ENCODE peak calls at places on chromosomes 1 and 21, in five cellular contexts. U, V, N, E and R are unnamed samples.

GRCh38 chr21:44990921-44991320 is 51.1 kb downstream of the SLX9 start:
- DNase-seq in U (no peak), N (no peak), V (no peak), E (no peak), R (no peak)

GRCh38 chr1:119075614-119076013 is 64.8 kb downstream of the WARS2 start:
- DNase-seq in V (peak), N (no peak), U (no peak), E (no peak), R (peak)

GRCh38 chr1:203072002-203072607 is 13.7 kb downstream of the MYOG start:
- DNase-seq in U (no peak), N (no peak), E (no peak), V (no peak), R (no peak)

GRCh38 chr21:8993284-8993942 is 1528.0 kb upstream of the TPTE start:
- DNase-seq in N (peak), U (no peak), E (no peak), V (no peak), R (no peak)

GRCh38 chr1:31422505-31423319 is 9.7 kb downstream of the SERINC2 start:
- DNase-seq in N (peak), E (peak), V (peak), U (peak), R (peak)

GRCh38 chr1:203307690-203308126 is 2.4 kb downstream of the BTG2 start:
- DNase-seq in V (no peak), N (no peak), E (no peak), U (no peak), R (no peak)

GRCh38 chr1:208068441-208068840 is 157.5 kb upstream of the CD34 start:
- DNase-seq in E (no peak), V (no peak), U (no peak), N (no peak), R (no peak)

GRCh38 chr1:63966016-63966415 is 192.2 kb downstream of the ROR1 start:
- DNase-seq in U (no peak), E (no peak), V (no peak), N (no peak), R (no peak)

GRCh38 chr1:61190476-61191067 is 108.2 kb downstream of the NFIA start:
- DNase-seq in E (no peak), U (no peak), V (no peak), N (peak), R (no peak)

GRCh38 chr1:39003787-39004186 is 12.7 kb downstream of the AKIRIN1 start:
- DNase-seq in V (peak), E (no peak), U (no peak), N (no peak), R (no peak)

GRCh38 chr21:26169061-26169610 is 1.4 kb downstream of the APP start:
- DNase-seq in U (peak), V (peak), E (peak), N (peak), R (peak)

GRCh38 chr1:160520582-160520981 is 2.5 kb downstream of the SLAMF6 start:
- DNase-seq in E (no peak), N (peak), V (no peak), U (no peak), R (no peak)

GRCh38 chr1:43522776-43523480 is 7.8 kb upstream of the PTPRF start:
- DNase-seq in V (peak), U (peak), N (peak), E (peak), R (peak)

GRCh38 chr1:53606197-53607095 is 132.5 kb downstream of the GLIS1 start:
- DNase-seq in E (no peak), U (peak), N (no peak), V (no peak), R (no peak)

GRCh38 chr21:42047821-42048613 is 23.1 kb upstream of the UMODL1 start:
- DNase-seq in V (peak), E (peak), U (peak), N (no peak), R (peak)

GRCh38 chr21:42535602-42536171 is 22.0 kb downstream of the SLC37A1 start:
- DNase-seq in V (no peak), N (no peak), E (peak), U (no peak), R (no peak)

GRCh38 chr1:222794656-222795474 is 20.0 kb upstream of the DISP1 start:
- DNase-seq in U (peak), N (peak), E (peak), V (no peak), R (no peak)

GRCh38 chr1:170196490-170196889 is 50.7 kb downstream of the NTMT2 start:
- DNase-seq in N (no peak), E (no peak), U (no peak), V (no peak), R (no peak)

GRCh38 chr1:154574715-154575114 is 7.1 kb downstream of the CHRNB2 start:
- DNase-seq in E (no peak), U (no peak), V (peak), N (no peak), R (no peak)

GRCh38 chr1:156591432-156592157 is at the start of gene NAXE:
- DNase-seq in N (peak), E (peak), V (peak), U (peak), R (peak)

GRCh38 chr1:214372092-214372491 is 91.1 kb downstream of the SMYD2 start:
- DNase-seq in N (no peak), V (no peak), E (no peak), U (no peak), R (no peak)

GRCh38 chr1:200180821-200181220 is 153.3 kb downstream of the NR5A2 start:
- DNase-seq in U (peak), E (no peak), V (peak), N (peak), R (peak)

GRCh38 chr1:183304466-183305122 is 113.6 kb downstream of the NMNAT2 start:
- DNase-seq in U (no peak), V (no peak), N (no peak), E (no peak), R (no peak)

GRCh38 chr1:116254776-116255175 is 118.3 kb upstream of the ATP1A1 start:
- DNase-seq in V (no peak), U (no peak), E (no peak), N (no peak), R (no peak)

GRCh38 chr1:160481979-160482596 is 41.0 kb downstream of the SLAMF6 start:
- DNase-seq in U (no peak), V (no peak), E (no peak), N (no peak), R (no peak)

GRCh38 chr21:39667353-39667891 is 54.7 kb downstream of the B3GALT5 start:
- DNase-seq in E (no peak), U (peak), N (no peak), V (no peak), R (no peak)

GRCh38 chr1:221284028-221284427 is 404.8 kb downstream of the HLX start:
- DNase-seq in U (no peak), V (peak), E (no peak), N (no peak), R (no peak)

GRCh38 chr1:165143437-165144065 is 213.0 kb downstream of the LMX1A start:
- DNase-seq in E (peak), V (no peak), N (no peak), U (peak), R (no peak)

GRCh38 chr1:80892452-80892995 is 908.2 kb upstream of the ADGRL2 start:
- DNase-seq in N (no peak), U (no peak), E (no peak), V (peak), R (no peak)

GRCh38 chr1:197725044-197725443 is 50.2 kb downstream of the DENND1B start:
- DNase-seq in N (peak), E (no peak), V (peak), U (no peak), R (no peak)

GRCh38 chr1:150981177-150981804 is 801 bp upstream of the ANXA9 start:
- DNase-seq in V (no peak), E (peak), N (no peak), U (peak), R (peak)

GRCh38 chr21:45098867-45099266 is 24.5 kb downstream of the ADARB1 start:
- DNase-seq in E (no peak), N (peak), U (no peak), V (no peak), R (no peak)

GRCh38 chr1:100597784-100598183 is 59.8 kb downstream of the GPR88 start:
- DNase-seq in U (no peak), N (no peak), V (peak), E (no peak), R (no peak)

GRCh38 chr1:96651517-96651916 is 70.1 kb upstream of the PTBP2 start:
- DNase-seq in E (no peak), V (no peak), U (no peak), N (no peak), R (no peak)

GRCh38 chr1:197557302-197557701 is 218.0 kb downstream of the DENND1B start:
- DNase-seq in V (peak), U (no peak), N (peak), E (no peak), R (no peak)

GRCh38 chr1:85448358-85448757 is 16.6 kb downstream of the DDAH1 start:
- DNase-seq in V (peak), U (no peak), E (no peak), N (no peak), R (no peak)

GRCh38 chr1:94094466-94095111 is 26.4 kb downstream of the ABCA4 start:
- DNase-seq in E (no peak), U (peak), V (peak), N (no peak), R (no peak)

GRCh38 chr1:230208619-230209261 is 141.7 kb downstream of the GALNT2 start:
- DNase-seq in N (no peak), V (no peak), U (no peak), E (no peak), R (no peak)

DNA sequence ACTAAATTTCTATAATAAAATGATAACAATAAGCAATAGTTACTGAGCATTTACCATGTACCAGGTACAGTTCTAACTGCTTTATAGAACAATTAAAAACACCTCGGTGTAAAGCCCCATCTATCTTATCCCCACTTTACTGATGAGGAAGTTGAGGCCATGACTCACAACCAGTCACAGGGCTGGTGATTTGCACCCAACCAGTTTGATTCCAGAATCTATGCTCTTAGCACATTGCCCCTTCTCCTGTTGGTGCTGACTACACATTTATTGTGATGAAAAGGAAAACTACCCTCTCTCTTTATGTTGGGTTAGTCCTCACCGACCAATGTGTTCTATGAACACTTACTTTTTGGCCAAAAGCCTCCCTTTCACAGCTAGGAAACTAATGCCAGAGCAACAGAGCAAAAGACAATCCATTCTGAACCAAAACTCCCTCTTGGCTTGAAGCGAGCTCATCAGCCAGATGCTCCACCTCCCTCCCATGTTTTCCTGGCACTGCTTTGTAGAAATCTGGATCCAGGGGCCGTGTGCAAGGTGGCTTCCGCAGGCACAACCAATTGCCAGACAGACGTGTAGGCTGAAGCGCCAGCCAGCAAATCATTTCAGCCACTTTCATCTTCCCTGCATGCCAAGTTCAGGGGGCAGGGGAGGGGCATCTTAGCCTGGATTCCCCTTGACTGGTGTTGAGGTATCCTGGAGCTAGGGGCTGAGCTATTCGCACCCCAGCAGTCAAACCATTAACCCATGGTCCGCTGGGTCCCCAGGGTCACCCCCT is 32.0 kb upstream of the SLC30A1 start:
- DNase-seq in V (peak), N (peak), E (no peak), U (no peak), R (no peak)
- TF ChIP-seq POLR2A in V (no peak), N (no peak), E (no peak), U (no peak), R (no peak)

GRCh38 chr1:201946224-201946908 is at the start of gene LMOD1:
- DNase-seq in U (peak), E (peak), N (no peak), V (peak), R (peak)
- TF ChIP-seq POLR2A in U (no peak), E (no peak), N (no peak), V (peak), R (no peak)

GRCh38 chr1:33346921-33347649 is 26.2 kb upstream of the A3GALT2 start:
- DNase-seq in N (peak), U (peak), E (peak), V (peak), R (peak)
- TF ChIP-seq POLR2A in N (no peak), U (peak), E (no peak), V (peak), R (peak)

GRCh38 chr1:1556505-1556904 is 16.1 kb upstream of the TMEM240 start:
- DNase-seq in N (no peak), V (no peak), E (no peak), U (no peak), R (no peak)

GRCh38 chr1:1554926-1555915 is 14.8 kb upstream of the TMEM240 start:
- DNase-seq in V (peak), U (no peak), N (peak), E (no peak), R (peak)

GRCh38 chr1:1553821-1554494 is 13.5 kb upstream of the TMEM240 start:
- DNase-seq in E (no peak), U (no peak), N (no peak), V (no peak), R (no peak)

GRCh38 chr1:1552263-1552639 is 11.8 kb upstream of the TMEM240 start:
- DNase-seq in N (no peak), U (no peak), E (no peak), V (no peak), R (no peak)

DNA sequence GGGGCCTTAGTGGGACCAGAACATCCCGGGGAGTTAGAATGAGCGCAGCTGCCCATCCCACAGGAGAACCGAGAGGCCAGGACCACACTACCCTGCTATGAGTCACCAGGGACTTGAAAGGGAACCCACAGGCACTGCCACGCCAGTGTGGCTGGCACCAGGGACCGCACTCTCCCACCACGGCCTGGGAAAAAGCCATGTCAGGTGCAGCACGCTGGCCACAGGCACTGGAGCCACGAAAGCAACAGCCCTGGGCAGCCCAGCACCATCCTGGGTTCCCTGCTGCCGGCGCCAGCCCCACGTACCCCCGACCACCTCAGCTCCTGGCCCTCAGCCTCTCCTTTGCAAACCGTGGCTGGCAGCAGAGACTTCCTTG is 14.1 kb upstream of the TMEM240 start:
- DNase-seq in V (no peak), E (no peak), U (no peak), N (no peak), R (no peak)
- TF ChIP-seq POLR2A in V (no peak), E (no peak), U (no peak), N (no peak), R (no peak)

GRCh38 chr1:8396912-8397406 is 79.0 kb downstream of the SLC45A1 start:
- DNase-seq in U (no peak), E (no peak), V (peak), N (peak), R (peak)

GRCh38 chr1:8392522-8392921 is 74.6 kb downstream of the SLC45A1 start:
- DNase-seq in E (no peak), V (no peak), N (no peak), U (no peak), R (no peak)

GRCh38 chr1:8396083-8396911 is 78.4 kb downstream of the SLC45A1 start:
- DNase-seq in E (no peak), U (no peak), V (peak), N (no peak), R (no peak)

GRCh38 chr1:8395433-8395866 is 77.5 kb downstream of the SLC45A1 start:
- DNase-seq in N (no peak), U (no peak), E (no peak), V (no peak), R (no peak)

GRCh38 chr1:8394456-8395321 is 76.8 kb downstream of the SLC45A1 start:
- DNase-seq in V (peak), E (no peak), N (no peak), U (no peak), R (no peak)
- TF ChIP-seq POLR2A in V (no peak), E (no peak), N (no peak), U (no peak), R (no peak)